ENCODE peak calls at places on chromosomes 5 and 9, in four cellular contexts. I, F, U and O are unnamed samples.

GRCh38 chr9:76412638-76413037 is 18.4 kb upstream of the RFK start:
- DNase-seq in U (no peak), F (no peak), I (no peak), O (no peak)

GRCh38 chr9:84322830-84323229 is 17.7 kb downstream of the SLC28A3 start:
- DNase-seq in F (no peak), U (no peak), I (no peak), O (no peak)

GRCh38 chr5:2103940-2104339 is 221.2 kb upstream of the IRX4 start:
- DNase-seq in U (no peak), I (no peak), F (no peak), O (no peak)

GRCh38 chr5:95862636-95863382 is 40.3 kb upstream of the GLRX start:
- DNase-seq in F (no peak), U (no peak), I (peak), O (no peak)

GRCh38 chr5:67299317-67299716 is 102.7 kb upstream of the CD180 start:
- DNase-seq in I (no peak), F (no peak), U (no peak), O (no peak)

GRCh38 chr9:107749787-107750444 is 260.3 kb upstream of the KLF4 start:
- DNase-seq in I (peak), F (peak), U (peak), O (no peak)

GRCh38 chr9:127445851-127446719 is 5.1 kb downstream of the RPL12 start:
- DNase-seq in I (no peak), F (no peak), U (no peak), O (no peak)

GRCh38 chr5:77397686-77398300 is 94.3 kb downstream of the WDR41 start:
- DNase-seq in F (no peak), I (peak), U (no peak), O (no peak)

GRCh38 chr5:149636861-149637246 is 55.6 kb downstream of the ARHGEF37 start:
- DNase-seq in F (peak), I (peak), U (peak), O (no peak)

GRCh38 chr5:149667084-149667826 is 62.9 kb upstream of the PPARGC1B start:
- DNase-seq in F (peak), U (peak), I (peak), O (peak)

GRCh38 chr5:79702606-79703380 is 13.2 kb downstream of the CMYA5 start:
- DNase-seq in I (peak), F (peak), U (peak), O (no peak)

GRCh38 chr9:13090588-13090987 is 188.9 kb downstream of the MPDZ start:
- DNase-seq in I (no peak), U (no peak), F (no peak), O (no peak)

DNA sequence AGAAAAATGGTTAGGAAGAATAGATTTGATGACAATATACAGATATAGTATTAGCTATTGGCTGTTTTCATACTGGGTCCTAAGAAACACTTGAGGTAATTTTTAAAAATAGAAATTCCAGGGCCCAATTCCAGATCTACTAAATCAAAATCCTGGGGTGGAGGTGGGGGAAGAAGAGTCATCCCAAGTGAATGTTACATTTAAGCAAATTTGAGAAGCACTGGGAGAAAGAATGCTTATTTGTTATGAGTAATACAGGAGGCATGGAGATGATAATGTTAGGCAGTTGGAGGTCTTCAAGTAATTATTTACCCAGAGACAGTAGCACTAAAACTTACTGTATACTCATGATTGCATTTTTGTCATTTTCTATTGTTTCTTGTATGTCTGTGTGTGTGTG is 93.0 kb upstream of the DAB2 start:
- DNase-seq in I (no peak), F (no peak), U (peak), O (no peak)
- TF ChIP-seq KDM1A in I (no peak), F (no peak), U (no peak), O (no peak)

DNA sequence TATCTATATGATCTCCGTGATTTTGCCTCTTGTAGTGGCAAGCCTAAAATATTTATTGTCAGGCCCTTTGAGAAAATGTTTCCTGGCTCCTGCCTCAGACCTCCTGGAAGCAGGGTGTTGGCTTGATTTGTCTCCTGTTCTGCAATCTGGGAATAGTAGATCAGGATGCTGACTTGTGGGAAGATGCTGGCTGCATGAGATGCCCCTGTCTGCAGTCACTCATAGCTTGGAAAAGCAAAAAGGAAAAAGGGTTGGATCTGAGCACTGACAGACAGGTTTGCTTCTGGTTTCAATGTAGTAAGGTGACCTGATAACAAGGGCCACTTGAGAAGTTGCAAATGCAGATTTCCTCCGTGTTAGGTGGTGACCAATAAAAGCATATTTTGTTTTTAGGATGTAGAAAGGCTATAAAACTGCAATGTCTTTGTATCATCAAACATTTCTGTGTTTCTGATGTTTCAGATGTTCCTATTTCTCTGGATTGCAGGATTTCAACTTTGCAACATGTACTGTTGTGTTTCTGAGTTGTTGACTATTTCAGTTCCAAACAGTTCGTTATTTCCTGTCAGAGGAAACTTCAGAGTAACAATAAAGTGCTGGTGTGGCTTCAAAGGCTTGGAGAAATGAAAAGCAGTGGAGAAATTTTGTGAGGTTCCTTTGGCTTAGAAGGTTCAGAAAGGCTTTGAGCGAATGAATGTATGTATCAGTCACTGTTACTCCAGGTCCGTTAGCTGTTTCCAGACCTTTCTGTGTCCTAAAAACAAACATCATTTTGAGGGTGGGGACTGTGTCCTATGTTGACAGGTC is 17.0 kb downstream of the TJP2 start:
- DNase-seq in U (no peak), F (no peak), I (no peak), O (no peak)
- TF ChIP-seq CHD4 in U (no peak), F (no peak), I (no peak), O (no peak)

GRCh38 chr5:141862936-141863543 is 15.2 kb downstream of the PCDH1 start:
- DNase-seq in F (no peak), U (no peak), I (no peak), O (no peak)

GRCh38 chr5:141866111-141866510 is 12.1 kb downstream of the PCDH1 start:
- DNase-seq in F (no peak), I (peak), U (no peak), O (no peak)

GRCh38 chr5:141865406-141865805 is 12.8 kb downstream of the PCDH1 start:
- DNase-seq in U (no peak), I (no peak), F (no peak), O (no peak)

GRCh38 chr5:141864371-141865370 is 13.5 kb downstream of the PCDH1 start:
- DNase-seq in U (no peak), F (no peak), I (no peak), O (no peak)

DNA sequence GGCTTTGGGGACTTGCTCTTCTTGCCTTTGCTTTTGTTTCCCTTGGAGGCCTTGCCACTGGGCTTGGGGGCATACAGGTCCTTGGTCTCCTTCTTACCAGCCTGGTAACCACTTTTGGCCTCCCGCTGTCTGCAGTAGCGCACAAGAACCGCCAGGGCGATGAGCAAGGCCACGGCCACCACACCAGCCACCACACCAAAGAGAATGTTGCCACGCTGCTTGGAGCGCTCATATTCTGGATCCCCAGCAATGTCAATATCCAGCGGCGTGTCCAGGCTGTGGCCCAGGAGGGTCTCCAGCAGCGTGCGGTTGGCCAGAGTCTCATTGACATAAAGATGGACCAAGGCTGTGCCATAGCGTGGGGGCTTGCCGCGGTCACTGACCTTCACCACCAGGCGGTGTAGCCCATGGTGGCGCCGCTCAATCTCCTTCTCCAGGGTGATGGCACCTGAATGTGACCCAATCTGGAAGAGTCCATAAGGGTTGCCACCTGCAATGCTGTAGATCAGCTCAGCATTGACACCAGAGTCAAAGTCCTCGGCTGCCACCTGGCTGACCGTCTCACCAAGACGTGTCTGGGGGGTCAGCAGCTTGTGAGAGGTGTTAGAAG is 14.5 kb downstream of the PCDH1 start:
- DNase-seq in F (no peak), U (no peak), I (no peak), O (no peak)
- TF ChIP-seq CHD2 in F (no peak), U (no peak), I (no peak), O (no peak)

DNA sequence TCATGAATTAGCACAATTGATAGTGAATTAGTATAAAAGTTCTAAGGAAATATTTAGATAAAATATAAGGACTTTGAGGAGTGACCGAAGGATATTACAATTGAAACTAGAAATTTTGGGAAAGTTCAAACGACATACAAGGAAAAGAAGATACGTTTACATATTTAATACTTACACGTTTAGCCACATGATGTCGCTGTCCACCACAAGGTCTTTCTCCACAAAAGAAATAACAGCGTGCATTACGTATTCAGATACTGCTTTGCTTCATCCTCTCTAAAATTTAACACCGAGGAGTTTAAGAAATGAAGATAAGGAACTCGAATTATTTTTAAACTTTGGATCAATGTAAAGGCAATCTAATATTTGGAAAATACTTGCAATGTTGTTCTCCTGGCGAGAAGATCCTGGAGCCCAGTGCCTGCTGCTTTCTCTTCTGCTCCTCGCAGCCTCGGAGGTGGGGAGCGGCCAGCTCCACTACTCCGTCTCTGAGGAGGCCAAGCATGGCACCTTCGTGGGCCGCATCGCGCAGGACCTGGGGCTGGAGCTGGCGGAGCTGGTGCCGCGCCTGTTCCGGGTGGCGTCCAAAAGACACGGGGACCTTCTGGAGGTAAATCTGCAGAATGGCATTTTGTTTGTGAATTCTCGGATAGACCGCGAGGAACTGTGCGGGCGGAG is at the start of gene PCDHA3:
- DNase-seq in F (no peak), U (peak), I (peak), O (no peak)
- TF ChIP-seq KDM1A in F (no peak), U (no peak), I (no peak), O (no peak)